ENCODE peak calls at places on chromosomes 3 and 15, in ten cellular contexts. N, H, L, G, M, S, C, J, P and V are unnamed samples.

GRCh38 chr3:134446800-134447199 is 39.0 kb downstream of the ANAPC13 start:
- DNase-seq in L (no peak), C (no peak), J (no peak), S (no peak), N (peak; percentile 62), G (no peak), P (no peak), H (no peak), M (no peak), V (no peak)

GRCh38 chr3:102206506-102207145 is 228.2 kb upstream of the ZPLD1 start:
- DNase-seq in J (no peak), M (no peak), H (peak; percentile 75), P (no peak), N (peak; percentile 85), G (no peak), C (no peak), S (peak; percentile 94), L (no peak), V (no peak)

GRCh38 chr15:70328137-70329115 is 230.7 kb upstream of the TLE3 start:
- DNase-seq in S (peak; percentile 37), N (peak; percentile 84), P (peak; percentile 16), G (no peak), J (no peak), M (no peak), C (no peak), H (peak; percentile 49), L (no peak), V (no peak)

GRCh38 chr3:49780080-49780967 is 6.0 kb downstream of the IP6K1 start:
- DNase-seq in P (no peak), H (no peak), M (no peak), C (no peak), J (no peak), S (peak; percentile 48), N (no peak), G (no peak), L (no peak), V (no peak)

GRCh38 chr3:134685881-134686802 is 35.3 kb upstream of the KY start:
- DNase-seq in M (no peak), C (no peak), G (no peak), J (no peak), P (peak; percentile 14), N (peak; percentile 86), H (no peak), S (no peak), L (no peak), V (no peak)

GRCh38 chr3:177525414-177525813 is 328.1 kb upstream of the TBL1XR1 start:
- DNase-seq in J (no peak), M (no peak), H (no peak), P (no peak), G (no peak), S (no peak), N (no peak), L (no peak), C (no peak), V (no peak)

GRCh38 chr15:65081270-65081669 is 4.7 kb downstream of the KBTBD13 start:
- DNase-seq in G (no peak), N (no peak), M (no peak), S (no peak), L (no peak), P (no peak), C (no peak), J (no peak), H (no peak), V (no peak)

GRCh38 chr3:24586920-24587319 is 92.3 kb upstream of the THRB start:
- DNase-seq in N (no peak), H (no peak), G (no peak), J (no peak), C (no peak), S (no peak), L (no peak), P (no peak), M (no peak), V (peak; percentile 13)

GRCh38 chr15:29820802-29821160 is 1.5 kb downstream of the TJP1 start:
- DNase-seq in N (no peak), H (no peak), G (no peak), C (no peak), M (no peak), L (no peak), S (no peak), P (no peak), J (no peak), V (no peak)

GRCh38 chr3:79162653-79163052 is 605.1 kb downstream of the ROBO1 start:
- DNase-seq in N (peak; percentile 48), M (no peak), P (no peak), H (no peak), J (no peak), G (no peak), C (no peak), L (no peak), S (no peak), V (no peak)

GRCh38 chr15:49044761-49045571 is 1.3 kb downstream of the SECISBP2L start:
- DNase-seq in C (peak; percentile 13), G (no peak), M (no peak), N (peak; percentile 21), S (no peak), P (no peak), J (no peak), L (no peak), H (no peak), V (no peak)

GRCh38 chr15:60651734-60652141 is 172.8 kb upstream of the ICE2 start:
- DNase-seq in M (no peak), G (no peak), C (no peak), H (no peak), P (no peak), S (no peak), N (no peak), J (no peak), L (no peak), V (no peak)

GRCh38 chr15:59976480-59976879 is 27.6 kb upstream of the FOXB1 start:
- DNase-seq in L (no peak), C (no peak), S (no peak), N (no peak), H (no peak), P (no peak), M (peak; percentile 26), J (no peak), G (no peak), V (no peak)

GRCh38 chr15:88989578-88989977 is 76.4 kb upstream of the MFGE8 start:
- DNase-seq in S (no peak), P (no peak), G (no peak), M (no peak), J (no peak), C (no peak), H (no peak), N (peak; percentile 61), L (no peak), V (no peak)

GRCh38 chr15:55253580-55253979 is 36.0 kb downstream of the RAB27A start:
- DNase-seq in C (peak; percentile 30), J (no peak), G (no peak), M (no peak), H (no peak), S (no peak), N (peak; percentile 88), P (no peak), L (no peak), V (no peak)

GRCh38 chr3:81244196-81244595 is 517.2 kb downstream of the GBE1 start:
- DNase-seq in P (no peak), J (no peak), N (no peak), G (no peak), L (no peak), M (no peak), H (no peak), C (no peak), S (no peak), V (no peak)

GRCh38 chr3:81245043-81245442 is 516.4 kb downstream of the GBE1 start:
- DNase-seq in J (no peak), P (no peak), C (no peak), L (no peak), N (peak; percentile 68), S (no peak), G (no peak), M (no peak), H (no peak), V (no peak)

GRCh38 chr3:81237193-81237592 is 524.3 kb downstream of the GBE1 start:
- DNase-seq in H (no peak), C (no peak), N (no peak), L (no peak), S (no peak), P (no peak), M (no peak), J (no peak), G (no peak), V (no peak)

GRCh38 chr3:81245505-81245904 is 515.9 kb downstream of the GBE1 start:
- DNase-seq in G (no peak), M (no peak), P (no peak), C (no peak), J (no peak), S (no peak), N (peak; percentile 18), H (no peak), L (no peak), V (no peak)

DNA sequence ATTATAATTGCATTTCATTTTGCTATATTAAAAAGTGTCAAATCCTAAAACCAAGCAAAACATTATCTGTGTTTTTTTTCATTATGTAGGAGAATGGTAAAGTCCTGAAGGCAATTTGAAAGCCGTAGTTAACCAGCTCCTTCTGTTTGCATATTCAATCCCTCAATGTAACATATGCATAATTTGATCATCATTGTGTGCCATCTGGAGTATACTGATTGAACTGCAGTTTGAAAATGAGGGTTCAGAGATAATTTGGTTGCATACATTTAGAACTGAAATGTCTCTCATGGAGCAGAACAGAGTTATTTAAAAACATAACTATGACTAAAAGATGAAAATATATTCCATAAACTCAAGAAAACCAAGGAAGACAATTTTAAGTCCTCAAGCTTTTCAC is 518.6 kb downstream of the GBE1 start:
- DNase-seq in C (peak; percentile 1), M (no peak), H (no peak), P (no peak), G (no peak), J (no peak), L (no peak), S (no peak), N (peak; percentile 61), V (no peak)
- TF ChIP-seq CTCF in C (peak; percentile 46), M (peak; percentile 46), H (peak; percentile 32), P (peak; percentile 21), G (no peak), J (peak; percentile 34), L (no peak), S (no peak), N (peak; percentile 58), V (peak; percentile 60)

GRCh38 chr3:1103525-1103924 is 10.7 kb downstream of the CNTN6 start:
- DNase-seq in J (no peak), L (no peak), G (no peak), S (no peak), C (no peak), H (no peak), M (no peak), N (peak; percentile 6), P (no peak), V (no peak)
- TF ChIP-seq CTCF in J (no peak), L (no peak), G (no peak), S (no peak), C (no peak), H (no peak), M (no peak), N (no peak), P (peak; percentile 19), V (no peak)

GRCh38 chr3:28348637-28349396 is at the start of the genes AZI2 and ZCWPW2:
- DNase-seq in J (peak; percentile 96), C (peak; percentile 69), S (peak; percentile 99), P (peak; percentile 61), L (peak; percentile 90), H (peak; percentile 97), N (peak; percentile 97), M (peak; percentile 93), G (peak; percentile 87), V (peak; percentile 17)
- TF ChIP-seq CTCF in J (peak; percentile 42), C (no peak), S (no peak), P (peak; percentile 25), L (no peak), H (peak; percentile 14), N (peak; percentile 12), M (no peak), G (no peak), V (no peak)

GRCh38 chr3:112531358-112531781 is 30.4 kb downstream of the ATG3 start:
- DNase-seq in H (no peak), P (no peak), M (no peak), G (peak; percentile 6), L (no peak), S (no peak), C (peak; percentile 19), J (no peak), N (peak; percentile 67), V (no peak)
- TF ChIP-seq CTCF in H (peak; percentile 59), P (peak; percentile 31), M (peak; percentile 87), G (no peak), L (peak; percentile 84), S (no peak), C (peak; percentile 66), J (peak; percentile 56), N (peak; percentile 18), V (peak; percentile 57)